ENCODE peak calls at places on chromosomes 5 and 9, in seven cellular contexts. L, R, U, W, N, V and P are unnamed samples.

GRCh38 chr5:36689225-36689624 is 82.8 kb downstream of the SLC1A3 start:
- DNase-seq in L (no peak), R (peak), U (peak), W (no peak), N (peak), V (peak), P (no peak)

GRCh38 chr9:85081963-85082362 is 412.4 kb downstream of the NTRK2 start:
- DNase-seq in L (no peak), R (no peak), U (no peak), W (no peak), N (no peak), V (no peak), P (no peak)

GRCh38 chr5:173671121-173671949 is 54.9 kb upstream of the BOD1 start:
- DNase-seq in L (no peak), R (peak), U (peak), W (no peak), N (no peak), V (no peak), P (no peak)

GRCh38 chr9:136255896-136256890 is 10.6 kb upstream of the QSOX2 start:
- DNase-seq in L (no peak), R (no peak), U (no peak), W (no peak), N (no peak), V (no peak), P (peak)

GRCh38 chr5:147055850-147056523 is 177.4 kb upstream of the PPP2R2B start:
- DNase-seq in L (no peak), R (peak), U (no peak), W (peak), N (no peak), V (no peak), P (no peak)

GRCh38 chr5:1380011-1380817 is 35.3 kb upstream of the CLPTM1L start:
- DNase-seq in L (peak), R (peak), U (peak), W (peak), N (no peak), V (peak), P (no peak)

GRCh38 chr5:1209896-1210776 is 8.7 kb downstream of the SLC6A19 start:
- DNase-seq in L (no peak), R (no peak), U (no peak), W (no peak), N (no peak), V (no peak), P (no peak)

GRCh38 chr9:77011973-77012817 is 7.3 kb upstream of the FOXB2 start:
- DNase-seq in L (peak), R (no peak), U (peak), W (peak), N (peak), V (peak), P (peak)

GRCh38 chr5:52738095-52738506 is 49.6 kb upstream of the ITGA1 start:
- DNase-seq in L (no peak), R (peak), U (peak), W (no peak), N (no peak), V (no peak), P (no peak)

GRCh38 chr9:73269430-73270101 is 117.9 kb downstream of the ANXA1 start:
- DNase-seq in L (no peak), R (peak), U (peak), W (no peak), N (peak), V (peak), P (no peak)

GRCh38 chr5:60583598-60583997 is 116.4 kb downstream of the DEPDC1B start:
- DNase-seq in L (no peak), R (peak), U (peak), W (no peak), N (no peak), V (no peak), P (no peak)